ENCODE peak calls at places on chromosomes 4 and X, in six cellular contexts. One of them, this sample, is unnamed.

GRCh38 chr4:185134176-185134869 is 8.7 kb upstream of the SLC25A4 start:
- DNase-seq in GM06990: no peak
- DNase-seq in cardiac muscle cell: peak; percentile 72
- DNase-seq in AG09319: peak; percentile 27
- DNase-seq in progenitor cell of endocrine pancreas: no peak
- DNase-seq in IMR-90: peak; percentile 61
- DNase-seq in this sample: peak; percentile 51

GRCh38 chr4:140150636-140150885 is 3.4 kb downstream of the MAML3 start:
- DNase-seq in GM06990: no peak
- DNase-seq in cardiac muscle cell: no peak
- DNase-seq in AG09319: no peak
- DNase-seq in progenitor cell of endocrine pancreas: no peak
- DNase-seq in IMR-90: no peak
- DNase-seq in this sample: no peak

GRCh38 chr4:68361146-68361589 is 11.3 kb upstream of the YTHDC1 start:
- DNase-seq in GM06990: no peak
- DNase-seq in cardiac muscle cell: peak; percentile 47
- DNase-seq in AG09319: peak; percentile 46
- DNase-seq in progenitor cell of endocrine pancreas: no peak
- DNase-seq in IMR-90: peak; percentile 70
- DNase-seq in this sample: peak; percentile 80

GRCh38 chr4:184713887-184714286 is 20.0 kb downstream of the CENPU start:
- DNase-seq in GM06990: no peak
- DNase-seq in cardiac muscle cell: no peak
- DNase-seq in AG09319: no peak
- DNase-seq in progenitor cell of endocrine pancreas: no peak
- DNase-seq in IMR-90: no peak
- DNase-seq in this sample: no peak

GRCh38 chr4:112145820-112146813 is 863 bp downstream of the FAM241A start:
- DNase-seq in GM06990: peak; percentile 77
- DNase-seq in cardiac muscle cell: peak; percentile 54
- DNase-seq in AG09319: no peak
- DNase-seq in progenitor cell of endocrine pancreas: peak; percentile 43
- DNase-seq in IMR-90: peak; percentile 24
- DNase-seq in this sample: peak; percentile 16

GRCh38 chr4:128275351-128275750 is 12.3 kb downstream of the PGRMC2 start:
- DNase-seq in GM06990: no peak
- DNase-seq in cardiac muscle cell: no peak
- DNase-seq in AG09319: no peak
- DNase-seq in progenitor cell of endocrine pancreas: no peak
- DNase-seq in IMR-90: peak; percentile 67
- DNase-seq in this sample: peak; percentile 41

GRCh38 chr4:4247711-4248035 is 350 bp downstream of the TMEM128 start:
- DNase-seq in GM06990: no peak
- DNase-seq in cardiac muscle cell: no peak
- DNase-seq in AG09319: no peak
- DNase-seq in progenitor cell of endocrine pancreas: no peak
- DNase-seq in IMR-90: peak; percentile 18
- DNase-seq in this sample: peak; percentile 8

GRCh38 chrX:18927558-18927957 is 56.4 kb downstream of the PHKA2 start:
- DNase-seq in GM06990: no peak
- DNase-seq in cardiac muscle cell: no peak
- DNase-seq in AG09319: no peak
- DNase-seq in progenitor cell of endocrine pancreas: no peak
- DNase-seq in IMR-90: no peak
- DNase-seq in this sample: no peak

GRCh38 chr4:121989715-121990114 is 37.9 kb upstream of the TRPC3 start:
- DNase-seq in GM06990: no peak
- DNase-seq in cardiac muscle cell: peak; percentile 79
- DNase-seq in AG09319: no peak
- DNase-seq in progenitor cell of endocrine pancreas: peak; percentile 29
- DNase-seq in IMR-90: peak; percentile 56
- DNase-seq in this sample: no peak

GRCh38 chr4:186536285-186536684 is 19.1 kb downstream of the MTNR1A start:
- DNase-seq in GM06990: no peak
- DNase-seq in cardiac muscle cell: no peak
- DNase-seq in AG09319: no peak
- DNase-seq in progenitor cell of endocrine pancreas: no peak
- DNase-seq in IMR-90: no peak
- DNase-seq in this sample: no peak

GRCh38 chr4:115279300-115279699 is 165.9 kb upstream of the NDST4 start:
- DNase-seq in GM06990: no peak
- DNase-seq in cardiac muscle cell: no peak
- DNase-seq in AG09319: no peak
- DNase-seq in progenitor cell of endocrine pancreas: no peak
- DNase-seq in IMR-90: no peak
- DNase-seq in this sample: no peak

GRCh38 chr4:123562994-123563745 is 166.6 kb downstream of the SPRY1 start:
- DNase-seq in GM06990: no peak
- DNase-seq in cardiac muscle cell: peak; percentile 25
- DNase-seq in AG09319: no peak
- DNase-seq in progenitor cell of endocrine pancreas: no peak
- DNase-seq in IMR-90: peak; percentile 34
- DNase-seq in this sample: no peak

GRCh38 chrX:21972721-21973120 is 32.2 kb downstream of the SMS start:
- DNase-seq in GM06990: no peak
- DNase-seq in cardiac muscle cell: peak; percentile 67
- DNase-seq in AG09319: no peak
- DNase-seq in progenitor cell of endocrine pancreas: no peak
- DNase-seq in IMR-90: peak; percentile 83
- DNase-seq in this sample: peak; percentile 85

GRCh38 chrX:125444659-125445058 is 125.0 kb downstream of the TEX13C start:
- DNase-seq in GM06990: no peak
- DNase-seq in cardiac muscle cell: no peak
- DNase-seq in AG09319: no peak
- DNase-seq in progenitor cell of endocrine pancreas: no peak
- DNase-seq in IMR-90: no peak
- DNase-seq in this sample: no peak

GRCh38 chr4:187732524-187732923 is 263.0 kb upstream of the ZFP42 start:
- DNase-seq in GM06990: no peak
- DNase-seq in cardiac muscle cell: no peak
- DNase-seq in AG09319: no peak
- DNase-seq in progenitor cell of endocrine pancreas: no peak
- DNase-seq in IMR-90: peak; percentile 10
- DNase-seq in this sample: peak; percentile 12

GRCh38 chrX:100731441-100732281 is at the start of gene SYTL4:
- DNase-seq in GM06990: peak; percentile 15
- DNase-seq in cardiac muscle cell: no peak
- DNase-seq in AG09319: no peak
- DNase-seq in progenitor cell of endocrine pancreas: peak; percentile 21
- DNase-seq in IMR-90: no peak
- DNase-seq in this sample: no peak

GRCh38 chrX:150155396-150156048 is 207.6 kb upstream of the MAMLD1 start:
- DNase-seq in GM06990: no peak
- DNase-seq in cardiac muscle cell: peak; percentile 63
- DNase-seq in AG09319: peak; percentile 23
- DNase-seq in progenitor cell of endocrine pancreas: no peak
- DNase-seq in IMR-90: peak; percentile 55
- DNase-seq in this sample: peak; percentile 67

GRCh38 chr4:168784786-168785461 is 225.1 kb downstream of the CBR4 start:
- DNase-seq in GM06990: no peak
- DNase-seq in cardiac muscle cell: no peak
- DNase-seq in AG09319: no peak
- DNase-seq in progenitor cell of endocrine pancreas: no peak
- DNase-seq in IMR-90: no peak
- DNase-seq in this sample: no peak

GRCh38 chrX:140949231-140949630 is 53.2 kb upstream of the SPANXB1 start:
- DNase-seq in GM06990: no peak
- DNase-seq in cardiac muscle cell: no peak
- DNase-seq in AG09319: no peak
- DNase-seq in progenitor cell of endocrine pancreas: no peak
- DNase-seq in IMR-90: no peak
- DNase-seq in this sample: no peak

GRCh38 chr4:622996-623913 is 2.1 kb upstream of the PDE6B start:
- DNase-seq in GM06990: no peak
- DNase-seq in cardiac muscle cell: no peak
- DNase-seq in AG09319: no peak
- DNase-seq in progenitor cell of endocrine pancreas: no peak
- DNase-seq in IMR-90: no peak
- DNase-seq in this sample: no peak

GRCh38 chrX:16797841-16798240 is 11.6 kb downstream of the TXLNG start:
- DNase-seq in GM06990: no peak
- DNase-seq in cardiac muscle cell: no peak
- DNase-seq in AG09319: no peak
- DNase-seq in progenitor cell of endocrine pancreas: no peak
- DNase-seq in IMR-90: no peak
- DNase-seq in this sample: no peak

GRCh38 chr4:103934178-103934789 is 214.5 kb upstream of the TACR3 start:
- DNase-seq in GM06990: no peak
- DNase-seq in cardiac muscle cell: peak; percentile 58
- DNase-seq in AG09319: peak; percentile 3
- DNase-seq in progenitor cell of endocrine pancreas: no peak
- DNase-seq in IMR-90: peak; percentile 28
- DNase-seq in this sample: peak; percentile 49

GRCh38 chrX:96564595-96564994 is 120.0 kb upstream of the DIAPH2 start:
- DNase-seq in GM06990: no peak
- DNase-seq in cardiac muscle cell: no peak
- DNase-seq in AG09319: no peak
- DNase-seq in progenitor cell of endocrine pancreas: no peak
- DNase-seq in IMR-90: no peak
- DNase-seq in this sample: no peak

GRCh38 chrX:13489451-13489850 is 80.0 kb upstream of the EGFL6 start:
- DNase-seq in GM06990: no peak
- DNase-seq in cardiac muscle cell: peak; percentile 70
- DNase-seq in AG09319: no peak
- DNase-seq in progenitor cell of endocrine pancreas: no peak
- DNase-seq in IMR-90: peak; percentile 38
- DNase-seq in this sample: peak; percentile 18

GRCh38 chr4:184384056-184384809 is 90.1 kb downstream of the IRF2 start:
- DNase-seq in GM06990: peak; percentile 79
- DNase-seq in cardiac muscle cell: peak; percentile 98
- DNase-seq in AG09319: peak; percentile 76
- DNase-seq in progenitor cell of endocrine pancreas: no peak
- DNase-seq in IMR-90: peak; percentile 96
- DNase-seq in this sample: peak; percentile 67

GRCh38 chr4:99403380-99404194 is 31.6 kb downstream of the ADH7 start:
- DNase-seq in GM06990: no peak
- DNase-seq in cardiac muscle cell: peak; percentile 50
- DNase-seq in AG09319: peak; percentile 73
- DNase-seq in progenitor cell of endocrine pancreas: no peak
- DNase-seq in IMR-90: peak; percentile 74
- DNase-seq in this sample: no peak

GRCh38 chrX:54921427-54922021 is 900 bp downstream of the TRO start:
- DNase-seq in GM06990: peak; percentile 24
- DNase-seq in cardiac muscle cell: peak; percentile 75
- DNase-seq in AG09319: peak; percentile 62
- DNase-seq in progenitor cell of endocrine pancreas: peak; percentile 57
- DNase-seq in IMR-90: peak; percentile 72
- DNase-seq in this sample: peak; percentile 56

GRCh38 chrX:128992107-128992971 is 531.0 kb downstream of the SMARCA1 start:
- DNase-seq in GM06990: no peak
- DNase-seq in cardiac muscle cell: no peak
- DNase-seq in AG09319: no peak
- DNase-seq in progenitor cell of endocrine pancreas: no peak
- DNase-seq in IMR-90: no peak
- DNase-seq in this sample: no peak
- TF ChIP-seq CTCF in GM06990: no peak
- TF ChIP-seq CTCF in cardiac muscle cell: no peak
- TF ChIP-seq CTCF in AG09319: no peak
- TF ChIP-seq CTCF in progenitor cell of endocrine pancreas: no peak
- TF ChIP-seq CTCF in IMR-90: no peak
- TF ChIP-seq CTCF in this sample: no peak

DNA sequence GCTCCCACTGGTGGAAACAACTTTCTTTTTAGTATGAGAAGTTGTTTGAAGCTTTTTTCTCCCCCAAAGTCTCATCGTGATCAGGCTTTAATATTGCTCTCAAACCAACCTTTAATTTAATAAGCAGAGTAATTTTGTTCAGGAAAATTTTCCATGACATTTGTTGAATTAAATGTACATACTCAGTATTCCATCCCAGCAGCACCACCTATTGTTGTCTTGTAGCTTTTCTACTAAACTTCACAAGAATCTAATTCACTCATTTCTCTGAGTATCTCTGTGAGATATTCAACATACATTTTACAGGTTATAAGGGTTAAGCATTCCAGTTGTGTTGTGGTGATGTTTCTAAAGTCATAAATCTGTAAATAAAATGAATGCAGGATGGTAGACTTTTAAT is 218.3 kb upstream of the HAND2 start:
- DNase-seq in GM06990: no peak
- DNase-seq in cardiac muscle cell: peak; percentile 55
- DNase-seq in AG09319: no peak
- DNase-seq in progenitor cell of endocrine pancreas: no peak
- DNase-seq in IMR-90: peak; percentile 4
- DNase-seq in this sample: no peak
- TF ChIP-seq CTCF in GM06990: no peak
- TF ChIP-seq CTCF in cardiac muscle cell: peak; percentile 28
- TF ChIP-seq CTCF in AG09319: no peak
- TF ChIP-seq CTCF in progenitor cell of endocrine pancreas: no peak
- TF ChIP-seq CTCF in IMR-90: peak; percentile 21
- TF ChIP-seq CTCF in this sample: peak; percentile 22

GRCh38 chr4:57109847-57110634 is at the start of gene IGFBP7:
- DNase-seq in GM06990: peak; percentile 9
- DNase-seq in cardiac muscle cell: peak; percentile 72
- DNase-seq in AG09319: no peak
- DNase-seq in progenitor cell of endocrine pancreas: peak; percentile 28
- DNase-seq in IMR-90: no peak
- DNase-seq in this sample: peak; percentile 34
- TF ChIP-seq CTCF in GM06990: no peak
- TF ChIP-seq CTCF in cardiac muscle cell: peak; percentile 11
- TF ChIP-seq CTCF in AG09319: no peak
- TF ChIP-seq CTCF in progenitor cell of endocrine pancreas: peak; percentile 7
- TF ChIP-seq CTCF in IMR-90: no peak
- TF ChIP-seq CTCF in this sample: peak; percentile 34

DNA sequence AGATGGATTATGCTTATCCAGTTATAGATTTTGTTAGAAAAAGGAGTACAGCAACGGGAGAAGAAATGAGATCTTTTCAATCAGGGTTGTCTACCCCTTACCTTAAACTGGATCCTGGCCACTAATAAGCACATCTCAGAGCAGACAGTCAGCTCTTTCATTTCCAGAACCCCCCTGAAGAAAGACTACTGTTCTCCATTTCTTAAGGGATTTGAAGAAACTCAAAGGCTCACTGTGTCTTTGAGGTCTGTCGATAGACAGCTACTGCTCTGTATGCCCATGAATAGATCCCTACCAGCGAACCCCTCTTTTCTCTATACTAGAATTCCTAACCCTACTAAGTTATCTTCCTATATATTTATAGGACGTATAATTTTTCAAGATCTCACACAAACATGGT is 956 bp downstream of the UGDH start:
- DNase-seq in GM06990: no peak
- DNase-seq in cardiac muscle cell: no peak
- DNase-seq in AG09319: no peak
- DNase-seq in progenitor cell of endocrine pancreas: no peak
- DNase-seq in IMR-90: no peak
- DNase-seq in this sample: no peak
- TF ChIP-seq CTCF in GM06990: no peak
- TF ChIP-seq CTCF in cardiac muscle cell: no peak
- TF ChIP-seq CTCF in AG09319: no peak
- TF ChIP-seq CTCF in progenitor cell of endocrine pancreas: no peak
- TF ChIP-seq CTCF in IMR-90: no peak
- TF ChIP-seq CTCF in this sample: no peak

GRCh38 chr4:163554870-163555465 is 60.5 kb downstream of the TMA16 start:
- DNase-seq in GM06990: no peak
- DNase-seq in cardiac muscle cell: peak; percentile 43
- DNase-seq in AG09319: no peak
- DNase-seq in progenitor cell of endocrine pancreas: no peak
- DNase-seq in IMR-90: peak; percentile 32
- DNase-seq in this sample: peak; percentile 29
- TF ChIP-seq CTCF in GM06990: peak; percentile 55
- TF ChIP-seq CTCF in cardiac muscle cell: peak; percentile 76
- TF ChIP-seq CTCF in AG09319: peak; percentile 68
- TF ChIP-seq CTCF in progenitor cell of endocrine pancreas: peak; percentile 91
- TF ChIP-seq CTCF in IMR-90: peak; percentile 74
- TF ChIP-seq CTCF in this sample: peak; percentile 93